ENCODE peak calls at places on chromosomes 2 and 18, in five cellular contexts. One of them, this sample, is unnamed.
A peak's percentile ranks its signal among the peaks of the same experiment; 100 is the strongest.

GRCh38 chr18:57052173-57052572 is 94.7 kb upstream of the BOD1L2 start:
- DNase-seq in PC-9: no peak
- DNase-seq in astrocyte of the spinal cord: no peak
- DNase-seq in prostate gland: no peak
- DNase-seq in mammary epithelial cell: no peak
- DNase-seq in this sample: no peak

GRCh38 chr18:50638623-50639398 is 78.9 kb downstream of the MAPK4 start:
- DNase-seq in PC-9: no peak
- DNase-seq in astrocyte of the spinal cord: no peak
- DNase-seq in prostate gland: no peak
- DNase-seq in mammary epithelial cell: no peak
- DNase-seq in this sample: no peak

GRCh38 chr2:11234309-11234708 is 79.0 kb downstream of the SLC66A3 start:
- DNase-seq in PC-9: no peak
- DNase-seq in astrocyte of the spinal cord: no peak
- DNase-seq in prostate gland: no peak
- DNase-seq in mammary epithelial cell: no peak
- DNase-seq in this sample: no peak

GRCh38 chr18:313931-314330 is 46.1 kb upstream of the THOC1 start:
- DNase-seq in PC-9: no peak
- DNase-seq in astrocyte of the spinal cord: no peak
- DNase-seq in prostate gland: no peak
- DNase-seq in mammary epithelial cell: no peak
- DNase-seq in this sample: no peak

GRCh38 chr2:675051-675450 is 2.2 kb downstream of the TMEM18 start:
- DNase-seq in PC-9: no peak
- DNase-seq in astrocyte of the spinal cord: no peak
- DNase-seq in prostate gland: no peak
- DNase-seq in mammary epithelial cell: no peak
- DNase-seq in this sample: peak; percentile 22

GRCh38 chr18:30828700-30829099 is 213.8 kb downstream of the DSC3 start:
- DNase-seq in PC-9: no peak
- DNase-seq in astrocyte of the spinal cord: no peak
- DNase-seq in prostate gland: no peak
- DNase-seq in mammary epithelial cell: peak; percentile 32
- DNase-seq in this sample: no peak

GRCh38 chr2:136116813-136117390 is 1.0 kb downstream of the CXCR4 start:
- DNase-seq in PC-9: no peak
- DNase-seq in astrocyte of the spinal cord: no peak
- DNase-seq in prostate gland: no peak
- DNase-seq in mammary epithelial cell: peak; percentile 6
- DNase-seq in this sample: no peak

GRCh38 chr2:130828461-130828860 is 8.3 kb upstream of the ARHGEF4 start:
- DNase-seq in PC-9: no peak
- DNase-seq in astrocyte of the spinal cord: no peak
- DNase-seq in prostate gland: no peak
- DNase-seq in mammary epithelial cell: peak; percentile 64
- DNase-seq in this sample: no peak

GRCh38 chr18:31931163-31931885 is 11.6 kb downstream of the TRAPPC8 start:
- DNase-seq in PC-9: no peak
- DNase-seq in astrocyte of the spinal cord: peak; percentile 16
- DNase-seq in prostate gland: no peak
- DNase-seq in mammary epithelial cell: no peak
- DNase-seq in this sample: no peak

GRCh38 chr2:107591541-107591940 is 235.2 kb upstream of the RGPD4 start:
- DNase-seq in PC-9: no peak
- DNase-seq in astrocyte of the spinal cord: peak; percentile 46
- DNase-seq in prostate gland: no peak
- DNase-seq in mammary epithelial cell: no peak
- DNase-seq in this sample: no peak

GRCh38 chr2:857081-857480 is 93.6 kb upstream of the SNTG2 start:
- DNase-seq in PC-9: no peak
- DNase-seq in astrocyte of the spinal cord: no peak
- DNase-seq in prostate gland: no peak
- DNase-seq in mammary epithelial cell: no peak
- DNase-seq in this sample: no peak

GRCh38 chr2:88669371-88670214 is 21.9 kb upstream of the RPIA start:
- DNase-seq in PC-9: peak; percentile 57
- DNase-seq in astrocyte of the spinal cord: peak; percentile 27
- DNase-seq in prostate gland: peak; percentile 9
- DNase-seq in mammary epithelial cell: peak; percentile 60
- DNase-seq in this sample: no peak

GRCh38 chr2:103738108-103738507 is 976.3 kb downstream of the TMEM182 start:
- DNase-seq in PC-9: no peak
- DNase-seq in astrocyte of the spinal cord: no peak
- DNase-seq in prostate gland: no peak
- DNase-seq in mammary epithelial cell: no peak
- DNase-seq in this sample: no peak

GRCh38 chr18:61855127-61855991 is 37.4 kb downstream of the RNF152 start:
- DNase-seq in PC-9: no peak
- DNase-seq in astrocyte of the spinal cord: no peak
- DNase-seq in prostate gland: no peak
- DNase-seq in mammary epithelial cell: no peak
- DNase-seq in this sample: no peak

GRCh38 chr2:207390302-207391095 is 139.3 kb upstream of the CREB1 start:
- DNase-seq in PC-9: no peak
- DNase-seq in astrocyte of the spinal cord: no peak
- DNase-seq in prostate gland: no peak
- DNase-seq in mammary epithelial cell: no peak
- DNase-seq in this sample: no peak

GRCh38 chr2:209685340-209685739 is 86.3 kb upstream of the UNC80 start:
- DNase-seq in PC-9: no peak
- DNase-seq in astrocyte of the spinal cord: no peak
- DNase-seq in prostate gland: no peak
- DNase-seq in mammary epithelial cell: no peak
- DNase-seq in this sample: no peak

GRCh38 chr2:197883354-197884032 is 79.1 kb downstream of the PLCL1 start:
- DNase-seq in PC-9: no peak
- DNase-seq in astrocyte of the spinal cord: peak; percentile 53
- DNase-seq in prostate gland: no peak
- DNase-seq in mammary epithelial cell: no peak
- DNase-seq in this sample: no peak

GRCh38 chr2:219284501-219285347 is 5.6 kb downstream of the DNAJB2 start:
- DNase-seq in PC-9: no peak
- DNase-seq in astrocyte of the spinal cord: no peak
- DNase-seq in prostate gland: no peak
- DNase-seq in mammary epithelial cell: no peak
- DNase-seq in this sample: no peak

GRCh38 chr2:29700560-29700959 is 220.8 kb downstream of the ALK start:
- DNase-seq in PC-9: no peak
- DNase-seq in astrocyte of the spinal cord: peak; percentile 48
- DNase-seq in prostate gland: no peak
- DNase-seq in mammary epithelial cell: peak; percentile 83
- DNase-seq in this sample: no peak

GRCh38 chr18:33034941-33035340 is 262.1 kb upstream of the KLHL14 start:
- DNase-seq in PC-9: no peak
- DNase-seq in astrocyte of the spinal cord: peak; percentile 85
- DNase-seq in prostate gland: no peak
- DNase-seq in mammary epithelial cell: no peak
- DNase-seq in this sample: no peak

GRCh38 chr2:111898703-111899514 is 502 bp downstream of the MERTK start:
- DNase-seq in PC-9: no peak
- DNase-seq in astrocyte of the spinal cord: peak; percentile 19
- DNase-seq in prostate gland: peak; percentile 25
- DNase-seq in mammary epithelial cell: no peak
- DNase-seq in this sample: no peak

GRCh38 chr2:171485116-171485515 is 37.2 kb upstream of the CYBRD1 start:
- DNase-seq in PC-9: no peak
- DNase-seq in astrocyte of the spinal cord: no peak
- DNase-seq in prostate gland: no peak
- DNase-seq in mammary epithelial cell: no peak
- DNase-seq in this sample: no peak

GRCh38 chr2:36698978-36699377 is 2.5 kb downstream of the VIT start:
- DNase-seq in PC-9: no peak
- DNase-seq in astrocyte of the spinal cord: no peak
- DNase-seq in prostate gland: no peak
- DNase-seq in mammary epithelial cell: no peak
- DNase-seq in this sample: no peak

GRCh38 chr2:218452079-218452478 is 33.2 kb downstream of the VIL1 start:
- DNase-seq in PC-9: no peak
- DNase-seq in astrocyte of the spinal cord: no peak
- DNase-seq in prostate gland: no peak
- DNase-seq in mammary epithelial cell: no peak
- DNase-seq in this sample: no peak

GRCh38 chr2:69997296-69998184 is 36.1 kb upstream of the ASPRV1 start:
- DNase-seq in PC-9: peak; percentile 93
- DNase-seq in astrocyte of the spinal cord: peak; percentile 15
- DNase-seq in prostate gland: no peak
- DNase-seq in mammary epithelial cell: peak; percentile 81
- DNase-seq in this sample: no peak

GRCh38 chr2:96146151-96146880 is 1.1 kb upstream of the DUSP2 start:
- DNase-seq in PC-9: no peak
- DNase-seq in astrocyte of the spinal cord: no peak
- DNase-seq in prostate gland: no peak
- DNase-seq in mammary epithelial cell: peak; percentile 58
- DNase-seq in this sample: peak; percentile 58

GRCh38 chr2:166337932-166338331 is 37.8 kb downstream of the SCN9A start:
- DNase-seq in PC-9: no peak
- DNase-seq in astrocyte of the spinal cord: no peak
- DNase-seq in prostate gland: no peak
- DNase-seq in mammary epithelial cell: no peak
- DNase-seq in this sample: no peak

GRCh38 chr2:60385648-60386047 is 167.8 kb downstream of the BCL11A start:
- DNase-seq in PC-9: no peak
- DNase-seq in astrocyte of the spinal cord: no peak
- DNase-seq in prostate gland: no peak
- DNase-seq in mammary epithelial cell: no peak
- DNase-seq in this sample: no peak

DNA sequence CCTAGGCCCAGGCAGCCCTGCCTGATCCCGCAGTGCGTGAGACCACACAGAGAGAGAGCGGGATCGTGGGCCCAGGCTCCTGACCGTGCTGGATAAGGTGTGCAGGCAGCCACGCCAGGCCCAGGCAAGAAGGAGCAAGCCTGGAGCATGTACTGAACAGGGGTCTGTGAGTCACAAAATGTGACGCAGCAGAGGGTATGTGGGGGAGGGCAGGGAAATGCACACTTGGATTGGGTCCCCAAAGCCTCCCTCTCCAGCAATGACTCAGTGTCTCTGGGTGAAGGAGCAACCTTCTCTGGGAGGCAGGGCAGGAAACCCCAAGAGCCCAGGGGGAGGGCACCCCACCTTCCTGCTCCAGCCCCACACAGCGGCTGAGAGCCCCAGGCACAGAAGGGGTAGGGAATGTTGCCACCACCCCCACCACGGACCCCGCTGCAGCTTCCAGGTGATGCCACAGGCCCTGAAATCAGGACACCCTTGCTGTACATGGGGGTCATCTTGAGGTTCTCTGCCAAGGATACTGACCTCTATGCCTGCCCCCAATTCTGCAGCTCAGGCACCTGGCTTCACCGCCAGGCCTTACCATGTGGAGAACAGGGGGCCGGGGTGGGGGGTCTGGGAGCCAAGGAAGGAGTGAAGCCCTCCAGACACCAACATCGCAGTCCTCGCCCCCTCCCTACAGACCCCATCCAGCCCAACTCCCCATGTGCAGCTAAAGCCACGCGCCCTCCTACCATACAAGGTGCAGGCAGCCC is 1.3 kb upstream of the GPC1 start:
- DNase-seq in PC-9: peak; percentile 98
- DNase-seq in astrocyte of the spinal cord: peak; percentile 92
- DNase-seq in prostate gland: peak; percentile 78
- DNase-seq in mammary epithelial cell: peak; percentile 99
- DNase-seq in this sample: peak; percentile 57
- H3K4me3 ChIP-seq in PC-9: peak overlapping the region; percentile 62
- H3K4me3 ChIP-seq in astrocyte of the spinal cord: peak overlapping the region; percentile 46
- H3K4me3 ChIP-seq in prostate gland: peak overlapping the region; percentile 76
- H3K4me3 ChIP-seq in mammary epithelial cell: peak overlapping the region; percentile 65
- H3K4me3 ChIP-seq in this sample: no peak overlapping the region

DNA sequence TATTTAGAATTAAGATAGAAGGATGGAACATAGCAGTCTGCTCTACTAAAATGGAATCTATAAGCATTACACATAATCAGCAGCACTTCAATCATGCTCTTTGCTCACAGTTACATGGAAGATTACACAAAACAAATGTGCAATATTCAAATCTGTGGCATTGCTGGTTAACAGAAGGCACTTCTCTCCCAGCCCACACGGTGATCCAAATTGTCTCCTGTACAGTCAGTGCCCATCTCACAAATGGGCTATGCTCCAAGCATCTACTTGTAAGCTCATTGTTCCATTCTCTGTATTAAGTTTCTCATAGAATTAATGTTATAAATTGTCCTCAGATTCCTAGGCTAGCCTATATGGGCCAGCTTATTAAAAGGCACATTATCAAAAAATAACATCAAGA is 716.6 kb downstream of the NRXN1 start:
- DNase-seq in PC-9: no peak
- DNase-seq in astrocyte of the spinal cord: no peak
- DNase-seq in prostate gland: no peak
- DNase-seq in mammary epithelial cell: no peak
- DNase-seq in this sample: no peak
- H3K4me3 ChIP-seq in PC-9: no peak overlapping the region
- H3K4me3 ChIP-seq in astrocyte of the spinal cord: no peak overlapping the region
- H3K4me3 ChIP-seq in prostate gland: no peak overlapping the region
- H3K4me3 ChIP-seq in mammary epithelial cell: no peak overlapping the region
- H3K4me3 ChIP-seq in this sample: no peak overlapping the region

DNA sequence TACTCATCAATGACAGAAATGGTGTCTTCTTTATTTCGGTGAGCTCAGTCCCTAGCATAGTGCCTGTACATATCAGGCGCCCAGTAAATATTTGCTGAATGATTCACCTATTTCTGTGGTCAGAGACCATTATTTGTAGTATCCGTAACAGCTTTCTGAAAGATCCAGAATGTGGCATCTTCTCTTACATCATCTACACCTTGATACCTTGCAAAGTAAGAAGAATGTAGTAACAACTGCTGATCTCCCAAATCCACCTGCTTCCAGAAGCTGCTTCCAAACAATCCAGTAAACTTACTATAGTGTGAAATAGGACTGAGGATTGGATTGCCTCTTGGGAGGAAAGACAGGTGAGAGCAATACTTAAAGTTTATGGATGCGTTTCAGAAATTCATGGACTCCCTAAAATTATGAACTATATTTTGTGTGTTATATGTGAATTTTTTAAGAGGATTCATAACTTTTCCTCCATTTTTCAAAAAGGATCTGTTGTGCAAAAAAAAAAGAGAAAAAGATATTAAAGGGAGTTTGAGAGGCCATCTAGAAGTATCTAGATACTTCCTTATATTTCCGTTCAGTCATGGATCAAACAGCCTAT is 945 bp upstream of the ASXL2 start:
- DNase-seq in PC-9: peak; percentile 88
- DNase-seq in astrocyte of the spinal cord: peak; percentile 65
- DNase-seq in prostate gland: no peak
- DNase-seq in mammary epithelial cell: peak; percentile 80
- DNase-seq in this sample: no peak
- H3K4me3 ChIP-seq in PC-9: peak overlapping the region; percentile 75
- H3K4me3 ChIP-seq in astrocyte of the spinal cord: peak overlapping the region; percentile 50
- H3K4me3 ChIP-seq in prostate gland: peak overlapping the region; percentile 71
- H3K4me3 ChIP-seq in mammary epithelial cell: peak overlapping the region; percentile 54
- H3K4me3 ChIP-seq in this sample: no peak overlapping the region

DNA sequence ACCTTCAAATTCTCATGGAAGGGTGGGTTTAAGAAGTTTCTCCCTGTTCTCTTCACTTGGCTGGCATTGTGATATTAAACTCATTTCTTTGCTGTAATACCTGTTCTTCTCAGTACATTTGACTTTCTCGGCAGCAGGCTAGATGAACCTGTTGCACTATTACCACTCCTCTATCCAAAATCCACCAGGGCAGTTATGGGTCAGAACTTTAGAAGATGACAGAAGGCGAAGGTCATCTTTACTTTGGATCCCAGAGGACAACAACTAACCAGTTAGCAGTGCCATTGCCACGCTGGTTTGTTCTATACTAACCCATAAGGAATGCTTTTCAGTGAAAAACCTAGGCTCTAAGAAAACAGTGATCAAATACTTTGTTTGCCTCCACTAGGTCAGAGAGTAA is 901.0 kb downstream of the TSN start:
- DNase-seq in PC-9: no peak
- DNase-seq in astrocyte of the spinal cord: no peak
- DNase-seq in prostate gland: no peak
- DNase-seq in mammary epithelial cell: no peak
- DNase-seq in this sample: no peak
- H3K4me3 ChIP-seq in PC-9: no peak overlapping the region
- H3K4me3 ChIP-seq in astrocyte of the spinal cord: no peak overlapping the region
- H3K4me3 ChIP-seq in prostate gland: no peak overlapping the region
- H3K4me3 ChIP-seq in mammary epithelial cell: no peak overlapping the region
- H3K4me3 ChIP-seq in this sample: no peak overlapping the region

This sample was measured in lung.